ENCODE peak calls at places on chromosomes 3 and 15, in eight cellular contexts. One of them, this sample, is unnamed.

GRCh38 chr15:66595937-66596545 is 30.2 kb upstream of the LCTL start:
- DNase-seq in endothelial cell: no peak
- DNase-seq in heart right ventricle: no peak
- DNase-seq in T-helper 1 cell: no peak
- DNase-seq in Right ventricle myocardium superior: no peak
- DNase-seq in brain microvascular endothelial cell: peak; percentile 49
- DNase-seq in fibroblast of the conjunctiva: no peak
- DNase-seq in NCI-H1092 treated with DMSO at 0.1 percent for 48 hours: no peak
- DNase-seq in this sample: no peak

GRCh38 chr15:78024141-78024567 is 53.4 kb downstream of the TBC1D2B start:
- DNase-seq in Right ventricle myocardium superior: peak; percentile 77
- DNase-seq in NCI-H1092 treated with DMSO at 0.1 percent for 48 hours: no peak
- DNase-seq in heart right ventricle: peak; percentile 62
- DNase-seq in fibroblast of the conjunctiva: no peak
- DNase-seq in endothelial cell: no peak
- DNase-seq in T-helper 1 cell: no peak
- DNase-seq in brain microvascular endothelial cell: no peak
- DNase-seq in this sample: peak; percentile 78

GRCh38 chr3:25235033-25235432 is 193.0 kb upstream of the RARB start:
- DNase-seq in fibroblast of the conjunctiva: no peak
- DNase-seq in endothelial cell: no peak
- DNase-seq in T-helper 1 cell: no peak
- DNase-seq in heart right ventricle: no peak
- DNase-seq in Right ventricle myocardium superior: no peak
- DNase-seq in NCI-H1092 treated with DMSO at 0.1 percent for 48 hours: no peak
- DNase-seq in brain microvascular endothelial cell: peak; percentile 19
- DNase-seq in this sample: no peak

GRCh38 chr3:77147836-77148578 is 108.1 kb downstream of the ROBO2 start:
- DNase-seq in Right ventricle myocardium superior: no peak
- DNase-seq in T-helper 1 cell: no peak
- DNase-seq in NCI-H1092 treated with DMSO at 0.1 percent for 48 hours: no peak
- DNase-seq in heart right ventricle: no peak
- DNase-seq in fibroblast of the conjunctiva: no peak
- DNase-seq in brain microvascular endothelial cell: peak; percentile 38
- DNase-seq in endothelial cell: no peak
- DNase-seq in this sample: no peak

GRCh38 chr15:69727257-69727924 is 274.8 kb downstream of the RPLP1 start:
- DNase-seq in brain microvascular endothelial cell: no peak
- DNase-seq in fibroblast of the conjunctiva: no peak
- DNase-seq in T-helper 1 cell: no peak
- DNase-seq in NCI-H1092 treated with DMSO at 0.1 percent for 48 hours: no peak
- DNase-seq in endothelial cell: no peak
- DNase-seq in heart right ventricle: no peak
- DNase-seq in Right ventricle myocardium superior: no peak
- DNase-seq in this sample: no peak

GRCh38 chr3:190581041-190581501 is 67.2 kb downstream of the IL1RAP start:
- DNase-seq in NCI-H1092 treated with DMSO at 0.1 percent for 48 hours: no peak
- DNase-seq in heart right ventricle: no peak
- DNase-seq in Right ventricle myocardium superior: no peak
- DNase-seq in brain microvascular endothelial cell: peak; percentile 64
- DNase-seq in endothelial cell: no peak
- DNase-seq in fibroblast of the conjunctiva: no peak
- DNase-seq in T-helper 1 cell: no peak
- DNase-seq in this sample: no peak

GRCh38 chr3:98440283-98440682 is 22.7 kb upstream of the OR5K1 start:
- DNase-seq in heart right ventricle: no peak
- DNase-seq in fibroblast of the conjunctiva: no peak
- DNase-seq in T-helper 1 cell: no peak
- DNase-seq in brain microvascular endothelial cell: no peak
- DNase-seq in NCI-H1092 treated with DMSO at 0.1 percent for 48 hours: no peak
- DNase-seq in Right ventricle myocardium superior: no peak
- DNase-seq in endothelial cell: no peak
- DNase-seq in this sample: no peak

GRCh38 chr3:75906555-75907112 is 121.3 kb upstream of the ZNF717 start:
- DNase-seq in endothelial cell: peak; percentile 67
- DNase-seq in fibroblast of the conjunctiva: peak; percentile 60
- DNase-seq in brain microvascular endothelial cell: peak; percentile 61
- DNase-seq in T-helper 1 cell: no peak
- DNase-seq in NCI-H1092 treated with DMSO at 0.1 percent for 48 hours: peak; percentile 43
- DNase-seq in heart right ventricle: no peak
- DNase-seq in Right ventricle myocardium superior: no peak
- DNase-seq in this sample: no peak

GRCh38 chr15:26132786-26133185 is 269.7 kb upstream of the ATP10A start:
- DNase-seq in Right ventricle myocardium superior: no peak
- DNase-seq in NCI-H1092 treated with DMSO at 0.1 percent for 48 hours: no peak
- DNase-seq in fibroblast of the conjunctiva: no peak
- DNase-seq in T-helper 1 cell: no peak
- DNase-seq in heart right ventricle: no peak
- DNase-seq in endothelial cell: no peak
- DNase-seq in brain microvascular endothelial cell: no peak
- DNase-seq in this sample: no peak

GRCh38 chr3:126315916-126316514 is 41.2 kb downstream of the KLF15 start:
- DNase-seq in NCI-H1092 treated with DMSO at 0.1 percent for 48 hours: no peak
- DNase-seq in heart right ventricle: no peak
- DNase-seq in T-helper 1 cell: no peak
- DNase-seq in endothelial cell: no peak
- DNase-seq in brain microvascular endothelial cell: no peak
- DNase-seq in Right ventricle myocardium superior: no peak
- DNase-seq in fibroblast of the conjunctiva: no peak
- DNase-seq in this sample: no peak

GRCh38 chr3:50342818-50343633 is 2.4 kb upstream of the RASSF1 start:
- DNase-seq in heart right ventricle: no peak
- DNase-seq in Right ventricle myocardium superior: no peak
- DNase-seq in T-helper 1 cell: no peak
- DNase-seq in endothelial cell: no peak
- DNase-seq in brain microvascular endothelial cell: no peak
- DNase-seq in NCI-H1092 treated with DMSO at 0.1 percent for 48 hours: no peak
- DNase-seq in fibroblast of the conjunctiva: no peak
- DNase-seq in this sample: no peak

GRCh38 chr3:95097493-95097892 is 1034.6 kb downstream of the NSUN3 start:
- DNase-seq in brain microvascular endothelial cell: no peak
- DNase-seq in NCI-H1092 treated with DMSO at 0.1 percent for 48 hours: no peak
- DNase-seq in T-helper 1 cell: no peak
- DNase-seq in Right ventricle myocardium superior: no peak
- DNase-seq in endothelial cell: no peak
- DNase-seq in fibroblast of the conjunctiva: no peak
- DNase-seq in heart right ventricle: no peak
- DNase-seq in this sample: no peak

GRCh38 chr3:188720215-188720614 is 451.6 kb upstream of the TPRG1 start:
- DNase-seq in heart right ventricle: no peak
- DNase-seq in endothelial cell: no peak
- DNase-seq in brain microvascular endothelial cell: no peak
- DNase-seq in Right ventricle myocardium superior: no peak
- DNase-seq in NCI-H1092 treated with DMSO at 0.1 percent for 48 hours: peak; percentile 10
- DNase-seq in T-helper 1 cell: no peak
- DNase-seq in fibroblast of the conjunctiva: no peak
- DNase-seq in this sample: no peak

GRCh38 chr15:25671132-25671531 is 192.0 kb downstream of the ATP10A start:
- DNase-seq in fibroblast of the conjunctiva: no peak
- DNase-seq in brain microvascular endothelial cell: no peak
- DNase-seq in T-helper 1 cell: no peak
- DNase-seq in Right ventricle myocardium superior: no peak
- DNase-seq in endothelial cell: no peak
- DNase-seq in NCI-H1092 treated with DMSO at 0.1 percent for 48 hours: no peak
- DNase-seq in heart right ventricle: no peak
- DNase-seq in this sample: peak; percentile 79

GRCh38 chr3:196399485-196399945 is 32.7 kb downstream of the UBXN7 start:
- DNase-seq in brain microvascular endothelial cell: peak; percentile 82
- DNase-seq in NCI-H1092 treated with DMSO at 0.1 percent for 48 hours: no peak
- DNase-seq in fibroblast of the conjunctiva: no peak
- DNase-seq in heart right ventricle: no peak
- DNase-seq in Right ventricle myocardium superior: no peak
- DNase-seq in endothelial cell: no peak
- DNase-seq in T-helper 1 cell: no peak
- DNase-seq in this sample: no peak

GRCh38 chr3:134360046-134360445 is 14.2 kb downstream of the AMOTL2 start:
- DNase-seq in Right ventricle myocardium superior: no peak
- DNase-seq in heart right ventricle: no peak
- DNase-seq in brain microvascular endothelial cell: no peak
- DNase-seq in endothelial cell: no peak
- DNase-seq in NCI-H1092 treated with DMSO at 0.1 percent for 48 hours: no peak
- DNase-seq in T-helper 1 cell: no peak
- DNase-seq in fibroblast of the conjunctiva: no peak
- DNase-seq in this sample: no peak

GRCh38 chr3:30625541-30626438 is 19.4 kb downstream of the TGFBR2 start:
- DNase-seq in NCI-H1092 treated with DMSO at 0.1 percent for 48 hours: no peak
- DNase-seq in fibroblast of the conjunctiva: peak; percentile 45
- DNase-seq in brain microvascular endothelial cell: no peak
- DNase-seq in heart right ventricle: no peak
- DNase-seq in Right ventricle myocardium superior: no peak
- DNase-seq in T-helper 1 cell: no peak
- DNase-seq in endothelial cell: no peak
- DNase-seq in this sample: no peak

GRCh38 chr3:166291510-166291909 is 454.3 kb upstream of the BCHE start:
- DNase-seq in endothelial cell: no peak
- DNase-seq in Right ventricle myocardium superior: no peak
- DNase-seq in brain microvascular endothelial cell: no peak
- DNase-seq in fibroblast of the conjunctiva: no peak
- DNase-seq in T-helper 1 cell: no peak
- DNase-seq in heart right ventricle: no peak
- DNase-seq in NCI-H1092 treated with DMSO at 0.1 percent for 48 hours: no peak
- DNase-seq in this sample: no peak

GRCh38 chr3:24857945-24858344 is 363.3 kb upstream of the THRB start:
- DNase-seq in fibroblast of the conjunctiva: no peak
- DNase-seq in heart right ventricle: no peak
- DNase-seq in T-helper 1 cell: no peak
- DNase-seq in Right ventricle myocardium superior: no peak
- DNase-seq in endothelial cell: no peak
- DNase-seq in NCI-H1092 treated with DMSO at 0.1 percent for 48 hours: no peak
- DNase-seq in brain microvascular endothelial cell: no peak
- DNase-seq in this sample: no peak

GRCh38 chr3:72487946-72488735 is 360.1 kb downstream of the SHQ1 start:
- DNase-seq in T-helper 1 cell: no peak
- DNase-seq in Right ventricle myocardium superior: no peak
- DNase-seq in fibroblast of the conjunctiva: no peak
- DNase-seq in heart right ventricle: no peak
- DNase-seq in NCI-H1092 treated with DMSO at 0.1 percent for 48 hours: no peak
- DNase-seq in brain microvascular endothelial cell: no peak
- DNase-seq in endothelial cell: no peak
- DNase-seq in this sample: no peak

GRCh38 chr3:183253364-183253960 is 409 bp downstream of the B3GNT5 start:
- DNase-seq in heart right ventricle: peak; percentile 81
- DNase-seq in T-helper 1 cell: no peak
- DNase-seq in Right ventricle myocardium superior: peak; percentile 90
- DNase-seq in fibroblast of the conjunctiva: peak; percentile 43
- DNase-seq in NCI-H1092 treated with DMSO at 0.1 percent for 48 hours: no peak
- DNase-seq in brain microvascular endothelial cell: peak; percentile 53
- DNase-seq in endothelial cell: peak; percentile 23
- DNase-seq in this sample: peak; percentile 84

GRCh38 chr15:100928632-100929280 is 9.6 kb downstream of the LRRK1 start:
- DNase-seq in T-helper 1 cell: no peak
- DNase-seq in endothelial cell: no peak
- DNase-seq in heart right ventricle: no peak
- DNase-seq in fibroblast of the conjunctiva: no peak
- DNase-seq in Right ventricle myocardium superior: no peak
- DNase-seq in NCI-H1092 treated with DMSO at 0.1 percent for 48 hours: no peak
- DNase-seq in brain microvascular endothelial cell: no peak
- DNase-seq in this sample: no peak

GRCh38 chr3:33171580-33171979 is 47.0 kb downstream of the SUSD5 start:
- DNase-seq in brain microvascular endothelial cell: no peak
- DNase-seq in heart right ventricle: no peak
- DNase-seq in T-helper 1 cell: no peak
- DNase-seq in Right ventricle myocardium superior: no peak
- DNase-seq in endothelial cell: no peak
- DNase-seq in fibroblast of the conjunctiva: no peak
- DNase-seq in NCI-H1092 treated with DMSO at 0.1 percent for 48 hours: no peak
- DNase-seq in this sample: no peak

GRCh38 chr3:69999191-70000027 is at the start of gene SAMMSON:
- DNase-seq in T-helper 1 cell: no peak
- DNase-seq in endothelial cell: no peak
- DNase-seq in heart right ventricle: no peak
- DNase-seq in fibroblast of the conjunctiva: no peak
- DNase-seq in brain microvascular endothelial cell: peak; percentile 39
- DNase-seq in NCI-H1092 treated with DMSO at 0.1 percent for 48 hours: no peak
- DNase-seq in Right ventricle myocardium superior: peak; percentile 52
- DNase-seq in this sample: no peak

GRCh38 chr15:57772223-57772957 is 65.9 kb downstream of the POLR2M start:
- DNase-seq in brain microvascular endothelial cell: peak; percentile 21
- DNase-seq in Right ventricle myocardium superior: no peak
- DNase-seq in T-helper 1 cell: no peak
- DNase-seq in fibroblast of the conjunctiva: no peak
- DNase-seq in endothelial cell: no peak
- DNase-seq in heart right ventricle: no peak
- DNase-seq in NCI-H1092 treated with DMSO at 0.1 percent for 48 hours: no peak
- DNase-seq in this sample: no peak

GRCh38 chr3:61729235-61729634 is 167.9 kb downstream of the PTPRG start:
- DNase-seq in endothelial cell: no peak
- DNase-seq in NCI-H1092 treated with DMSO at 0.1 percent for 48 hours: no peak
- DNase-seq in fibroblast of the conjunctiva: no peak
- DNase-seq in heart right ventricle: no peak
- DNase-seq in Right ventricle myocardium superior: no peak
- DNase-seq in brain microvascular endothelial cell: no peak
- DNase-seq in T-helper 1 cell: no peak
- DNase-seq in this sample: no peak

GRCh38 chr3:125194061-125194848 is 18.3 kb downstream of the SLC12A8 start:
- DNase-seq in heart right ventricle: no peak
- DNase-seq in fibroblast of the conjunctiva: no peak
- DNase-seq in T-helper 1 cell: no peak
- DNase-seq in NCI-H1092 treated with DMSO at 0.1 percent for 48 hours: no peak
- DNase-seq in Right ventricle myocardium superior: no peak
- DNase-seq in brain microvascular endothelial cell: no peak
- DNase-seq in endothelial cell: no peak
- DNase-seq in this sample: no peak

GRCh38 chr3:42745291-42745745 is 27.7 kb downstream of the CCDC13 start:
- DNase-seq in Right ventricle myocardium superior: no peak
- DNase-seq in NCI-H1092 treated with DMSO at 0.1 percent for 48 hours: no peak
- DNase-seq in heart right ventricle: no peak
- DNase-seq in T-helper 1 cell: no peak
- DNase-seq in endothelial cell: no peak
- DNase-seq in fibroblast of the conjunctiva: no peak
- DNase-seq in brain microvascular endothelial cell: no peak
- DNase-seq in this sample: no peak

GRCh38 chr15:101808201-101808600 is 3.8 kb upstream of the OR4F15 start:
- DNase-seq in T-helper 1 cell: no peak
- DNase-seq in endothelial cell: no peak
- DNase-seq in NCI-H1092 treated with DMSO at 0.1 percent for 48 hours: peak; percentile 23
- DNase-seq in heart right ventricle: no peak
- DNase-seq in Right ventricle myocardium superior: no peak
- DNase-seq in brain microvascular endothelial cell: no peak
- DNase-seq in fibroblast of the conjunctiva: no peak
- DNase-seq in this sample: no peak

GRCh38 chr3:154887869-154888268 is 192.2 kb upstream of the MME start:
- DNase-seq in T-helper 1 cell: no peak
- DNase-seq in endothelial cell: no peak
- DNase-seq in Right ventricle myocardium superior: no peak
- DNase-seq in NCI-H1092 treated with DMSO at 0.1 percent for 48 hours: no peak
- DNase-seq in heart right ventricle: no peak
- DNase-seq in brain microvascular endothelial cell: no peak
- DNase-seq in fibroblast of the conjunctiva: no peak
- DNase-seq in this sample: no peak

GRCh38 chr3:98530676-98531075 is 1.1 kb upstream of the GPR15 start:
- DNase-seq in fibroblast of the conjunctiva: no peak
- DNase-seq in NCI-H1092 treated with DMSO at 0.1 percent for 48 hours: no peak
- DNase-seq in endothelial cell: no peak
- DNase-seq in Right ventricle myocardium superior: no peak
- DNase-seq in T-helper 1 cell: no peak
- DNase-seq in brain microvascular endothelial cell: no peak
- DNase-seq in heart right ventricle: no peak
- DNase-seq in this sample: no peak

GRCh38 chr3:42097166-42097946 is 6.2 kb downstream of the TRAK1 start:
- DNase-seq in heart right ventricle: no peak
- DNase-seq in T-helper 1 cell: no peak
- DNase-seq in brain microvascular endothelial cell: peak; percentile 73
- DNase-seq in endothelial cell: no peak
- DNase-seq in Right ventricle myocardium superior: no peak
- DNase-seq in fibroblast of the conjunctiva: no peak
- DNase-seq in NCI-H1092 treated with DMSO at 0.1 percent for 48 hours: no peak
- DNase-seq in this sample: no peak

GRCh38 chr3:15899438-15899837 is 101.7 kb upstream of the ANKRD28 start:
- DNase-seq in NCI-H1092 treated with DMSO at 0.1 percent for 48 hours: no peak
- DNase-seq in T-helper 1 cell: no peak
- DNase-seq in brain microvascular endothelial cell: peak; percentile 69
- DNase-seq in heart right ventricle: no peak
- DNase-seq in endothelial cell: no peak
- DNase-seq in Right ventricle myocardium superior: no peak
- DNase-seq in fibroblast of the conjunctiva: peak; percentile 50
- DNase-seq in this sample: no peak

GRCh38 chr3:36175113-36175812 is 205.0 kb upstream of the STAC start:
- DNase-seq in brain microvascular endothelial cell: no peak
- DNase-seq in endothelial cell: no peak
- DNase-seq in heart right ventricle: no peak
- DNase-seq in T-helper 1 cell: no peak
- DNase-seq in NCI-H1092 treated with DMSO at 0.1 percent for 48 hours: peak; percentile 27
- DNase-seq in Right ventricle myocardium superior: no peak
- DNase-seq in fibroblast of the conjunctiva: no peak
- DNase-seq in this sample: no peak